ENCODE peak calls at places on chromosomes 7 and 10, in six cellular contexts. B is body of pancreas, U is PC-3, Q is NB4, W is cardiac fibroblast, L is foreskin fibroblast. D is an unnamed sample.

GRCh38 chr10:22573820-22574569 is 140.4 kb downstream of the PIP4K2A start:
- DNase-seq in Q (peak), L (peak), B (no peak), W (peak), U (peak), D (peak)

GRCh38 chr10:123748711-123749110 is 82.6 kb downstream of the GPR26 start:
- DNase-seq in W (no peak), Q (no peak), U (no peak), B (no peak), L (no peak), D (no peak)

GRCh38 chr10:116278832-116279231 is 5.8 kb upstream of the GFRA1 start:
- DNase-seq in Q (no peak), W (no peak), L (peak), B (no peak), U (no peak), D (peak)

GRCh38 chr7:148483941-148484340 is 106.6 kb upstream of the C7orf33 start:
- DNase-seq in U (no peak), Q (no peak), L (no peak), B (no peak), W (no peak), D (no peak)

GRCh38 chr10:99775850-99776249 is 6.6 kb upstream of the ABCC2 start:
- DNase-seq in W (peak), B (no peak), L (peak), U (peak), Q (peak), D (peak)

GRCh38 chr7:100467638-100468373 is 3.7 kb upstream of the SPACDR start:
- DNase-seq in L (no peak), Q (no peak), B (no peak), U (no peak), W (no peak), D (no peak)

GRCh38 chr7:83832009-83832408 is 183.1 kb upstream of the SEMA3E start:
- DNase-seq in U (no peak), W (no peak), Q (peak), L (no peak), B (no peak), D (no peak)

GRCh38 chr10:88118769-88119559 is 255.5 kb downstream of the PTEN start:
- DNase-seq in Q (no peak), W (no peak), B (no peak), L (no peak), U (no peak), D (no peak)

GRCh38 chr10:91567815-91568214 is 65.1 kb downstream of the PPP1R3C start:
- DNase-seq in B (no peak), Q (no peak), L (no peak), U (no peak), W (peak), D (no peak)

GRCh38 chr7:95933618-95934017 is 161.3 kb downstream of the DYNC1I1 start:
- DNase-seq in U (no peak), W (no peak), L (no peak), B (no peak), Q (no peak), D (no peak)

GRCh38 chr10:132869621-132870020 is 72.7 kb downstream of the CFAP46 start:
- DNase-seq in W (no peak), U (no peak), B (no peak), L (no peak), Q (no peak), D (no peak)

GRCh38 chr10:128839134-128839533 is 627.9 kb upstream of the MGMT start:
- DNase-seq in L (no peak), B (no peak), U (no peak), W (no peak), Q (no peak), D (no peak)

GRCh38 chr7:90347759-90348158 is 1.2 kb downstream of the GTPBP10 start:
- DNase-seq in L (no peak), Q (peak), U (no peak), W (no peak), B (no peak), D (no peak)
- H3K4me3 ChIP-seq in L (no peak), Q (peak), U (peak), W (no peak), B (no peak), D (no peak)

GRCh38 chr7:6489612-6490011 is 41.9 kb upstream of the DAGLB start:
- DNase-seq in W (no peak), L (no peak), B (no peak), U (no peak), Q (peak), D (no peak)
- TF ChIP-seq CTCF in W (no peak), L (no peak), B (no peak), U (no peak), Q (peak), D (no peak)

DNA sequence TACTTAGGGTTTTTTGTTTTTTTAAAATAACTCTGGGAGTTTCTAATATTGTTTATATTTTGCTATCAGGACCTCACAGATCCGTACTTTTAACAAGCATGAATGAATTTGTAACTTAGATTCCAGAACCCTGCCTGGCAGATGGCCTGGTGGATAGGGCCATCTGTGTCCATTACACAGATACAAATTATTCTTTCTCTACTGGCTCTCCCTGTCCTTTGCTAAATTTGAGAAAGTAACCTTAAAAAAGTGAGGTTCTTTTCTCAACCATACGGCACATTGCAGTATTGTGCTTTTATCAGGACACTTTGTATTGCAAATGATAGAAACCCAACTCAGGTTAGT is 26.6 kb downstream of the LCOR start:
- DNase-seq in L (no peak), U (no peak), W (no peak), B (no peak), Q (no peak), D (peak)
- H3K4me3 ChIP-seq in L (no peak), U (no peak), W (no peak), B (no peak), Q (no peak), D (no peak)

DNA sequence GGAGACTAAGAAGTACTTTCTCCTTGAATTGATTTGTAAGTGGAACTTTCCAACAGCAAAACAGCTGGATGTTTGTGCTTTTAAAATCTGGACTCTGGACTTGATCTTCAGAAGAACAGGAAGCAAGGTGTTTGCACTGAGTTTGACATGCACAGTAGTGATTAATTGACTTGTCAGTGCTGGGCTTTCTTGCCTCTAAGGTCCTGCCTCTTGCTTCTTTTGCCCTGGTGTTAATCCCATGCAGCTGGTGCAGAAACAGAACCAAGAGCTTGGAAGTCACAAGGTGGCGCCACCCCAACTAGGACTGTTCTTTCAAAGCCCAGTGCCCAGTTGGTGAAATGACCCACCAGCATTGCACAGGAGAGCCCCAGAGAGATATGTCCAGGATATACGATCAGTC is 66.8 kb upstream of the SEPHS1 start:
- DNase-seq in B (peak), W (peak), L (no peak), Q (peak), U (peak), D (peak)
- TF ChIP-seq CTCF in B (peak), W (no peak), L (peak), Q (no peak), U (peak), D (peak)

GRCh38 chr7:130490888-130491771 is 755 bp upstream of the MEST start:
- DNase-seq in B (peak), Q (no peak), L (no peak), W (peak), U (no peak), D (peak)
- H3K4me3 ChIP-seq in B (no peak), Q (no peak), L (peak), W (peak), U (no peak), D (peak)